ENCODE peak calls at places on chromosomes 16 and 17, in seven cellular contexts. V, G, P, M, H, O and J are unnamed samples.

GRCh38 chr16:14186954-14187306 is 115.8 kb downstream of the MRTFB start:
- DNase-seq in P (no peak), H (no peak), G (no peak), V (no peak), M (no peak), O (no peak), J (no peak)

GRCh38 chr16:1771864-1772361 is 570 bp upstream of the NME3 start:
- DNase-seq in V (no peak), G (peak), M (no peak), O (no peak), H (no peak), P (no peak), J (no peak)

GRCh38 chr17:63975541-63976092 is 2.9 kb upstream of the SCN4A start:
- DNase-seq in G (no peak), M (no peak), V (no peak), O (no peak), P (no peak), H (no peak), J (no peak)

GRCh38 chr16:51407199-51407598 is 256.1 kb upstream of the SALL1 start:
- DNase-seq in V (no peak), M (no peak), P (no peak), O (no peak), G (no peak), H (no peak), J (no peak)

GRCh38 chr17:17959520-17960361 is 12.5 kb downstream of the TOM1L2 start:
- DNase-seq in O (peak), V (no peak), H (peak), M (no peak), G (no peak), P (no peak), J (no peak)

GRCh38 chr17:59425085-59425901 is 93.8 kb downstream of the YPEL2 start:
- DNase-seq in P (no peak), V (peak), H (no peak), O (peak), M (no peak), G (no peak), J (no peak)

GRCh38 chr16:66036162-66036561 is 330.3 kb upstream of the CDH5 start:
- DNase-seq in G (no peak), P (no peak), H (no peak), V (peak), O (no peak), M (no peak), J (no peak)

GRCh38 chr17:56231693-56232092 is 78.4 kb downstream of the ANKFN1 start:
- DNase-seq in M (no peak), V (no peak), P (no peak), H (no peak), O (no peak), G (no peak), J (no peak)

GRCh38 chr17:40023590-40024292 is 8.5 kb downstream of the CSF3 start:
- DNase-seq in O (no peak), H (no peak), G (no peak), P (no peak), V (no peak), M (no peak), J (no peak)

GRCh38 chr17:37147301-37147812 is 198.6 kb downstream of the AATF start:
- DNase-seq in V (no peak), P (no peak), H (peak), G (peak), M (no peak), O (peak), J (no peak)

GRCh38 chr17:42782402-42783061 is 2.1 kb downstream of the WNK4 start:
- DNase-seq in O (no peak), V (no peak), P (no peak), G (no peak), M (no peak), H (no peak), J (no peak)

GRCh38 chr17:55806745-55807466 is 56.1 kb downstream of the PCTP start:
- DNase-seq in H (no peak), G (no peak), M (no peak), V (no peak), O (no peak), P (no peak), J (no peak)

GRCh38 chr16:3578610-3579551 is 1.7 kb upstream of the NLRC3 start:
- DNase-seq in H (no peak), O (no peak), G (peak), V (no peak), M (peak), P (peak), J (no peak)

GRCh38 chr16:23148513-23149266 is 562 bp downstream of the USP31 start:
- DNase-seq in O (peak), P (peak), V (peak), G (peak), H (peak), M (peak), J (peak)

GRCh38 chr16:50208460-50208931 is 55.4 kb downstream of the TENT4B start:
- DNase-seq in H (no peak), G (no peak), P (no peak), O (no peak), M (no peak), V (no peak), J (no peak)

GRCh38 chr16:78638371-78638770 is 538.9 kb downstream of the WWOX start:
- DNase-seq in M (no peak), G (no peak), H (no peak), O (no peak), V (no peak), P (no peak), J (no peak)

GRCh38 chr17:81063488-81064093 is 28.6 kb downstream of the BAIAP2 start:
- DNase-seq in P (no peak), M (no peak), G (no peak), V (no peak), H (no peak), O (no peak), J (no peak)

GRCh38 chr17:79420318-79421243 is 190.3 kb downstream of the RBFOX3 start:
- DNase-seq in M (peak), P (no peak), V (no peak), H (peak), O (peak), G (no peak), J (no peak)

GRCh38 chr17:70184770-70185169 is 15.4 kb downstream of the KCNJ2 start:
- DNase-seq in M (no peak), V (no peak), G (no peak), O (no peak), H (peak), P (no peak), J (peak)